ENCODE peak calls at places on chromosomes 13 and 19, in six cellular contexts. C is GM12891, L is H54, D is IMR-90, R is A549, Y is esophagus squamous epithelium. O is an unnamed sample.

GRCh38 chr19:46753420-46754155 is 7.3 kb upstream of the STRN4 start:
- DNase-seq in Y (no peak), R (peak; percentile 64), C (peak; percentile 73), L (no peak), D (no peak), O (no peak)

GRCh38 chr19:14476663-14477401 is 1.7 kb upstream of the PTGER1 start:
- DNase-seq in Y (no peak), D (peak; percentile 88), C (no peak), R (peak; percentile 73), L (peak; percentile 99), O (no peak)

GRCh38 chr13:94292323-94292640 is 187.2 kb downstream of the DCT start:
- DNase-seq in R (no peak), C (no peak), L (no peak), D (no peak), Y (no peak), O (no peak)

GRCh38 chr13:72541674-72542073 is 185.8 kb downstream of the MZT1 start:
- DNase-seq in L (no peak), C (no peak), Y (no peak), R (no peak), D (no peak), O (no peak)

GRCh38 chr19:40721936-40722661 is 5.2 kb downstream of the ITPKC start:
- DNase-seq in L (no peak), R (no peak), C (no peak), D (peak; percentile 41), Y (no peak), O (no peak)

GRCh38 chr13:113122571-113123225 is at the start of gene F10:
- DNase-seq in C (no peak), Y (no peak), R (peak; percentile 17), L (peak; percentile 65), D (peak; percentile 75), O (peak; percentile 94)

GRCh38 chr13:73684286-73684685 is 449.9 kb downstream of the KLF12 start:
- DNase-seq in R (no peak), C (no peak), D (no peak), Y (no peak), L (no peak), O (no peak)

GRCh38 chr19:45973564-45974338 is at the start of gene NOVA2:
- DNase-seq in C (no peak), L (peak; percentile 89), Y (no peak), D (peak; percentile 36), R (peak; percentile 88), O (peak; percentile 90)

GRCh38 chr13:75255653-75256052 is 226.3 kb downstream of the TBC1D4 start:
- DNase-seq in C (no peak), R (no peak), Y (no peak), L (no peak), D (no peak), O (no peak)

GRCh38 chr19:51111606-51112005 is 3.4 kb upstream of the CTU1 start:
- DNase-seq in C (no peak), Y (no peak), R (peak; percentile 55), D (no peak), L (no peak), O (no peak)

GRCh38 chr13:26499209-26499601 is 58.3 kb upstream of the WASF3 start:
- DNase-seq in Y (no peak), R (no peak), L (no peak), D (no peak), C (no peak), O (peak; percentile 71)

GRCh38 chr13:39353988-39354387 is 249.0 kb downstream of the LHFPL6 start:
- DNase-seq in D (peak; percentile 65), R (no peak), C (no peak), Y (no peak), L (no peak), O (no peak)

GRCh38 chr19:5711713-5712161 is 8.2 kb downstream of the LONP1 start:
- DNase-seq in Y (no peak), D (no peak), L (no peak), C (no peak), R (no peak), O (no peak)

GRCh38 chr19:5707576-5708575 is 12.1 kb downstream of the LONP1 start:
- DNase-seq in C (peak; percentile 30), R (no peak), Y (no peak), L (no peak), D (no peak), O (no peak)

GRCh38 chr19:5714819-5715218 is 5.1 kb downstream of the LONP1 start:
- DNase-seq in C (no peak), Y (no peak), D (no peak), L (no peak), R (no peak), O (no peak)

GRCh38 chr19:5713228-5713627 is 6.7 kb downstream of the LONP1 start:
- DNase-seq in D (no peak), L (no peak), Y (no peak), R (no peak), C (no peak), O (no peak)

GRCh38 chr19:5711025-5711424 is 8.9 kb downstream of the LONP1 start:
- DNase-seq in Y (no peak), D (no peak), L (no peak), C (no peak), R (no peak), O (no peak)
- TF ChIP-seq POLR2A in Y (no peak), D (no peak), L (no peak), C (no peak), R (no peak), O (no peak)

GRCh38 chr19:38849147-38849745 is 540 bp downstream of the HNRNPL start:
- DNase-seq in D (peak; percentile 92), R (peak; percentile 99), Y (peak; percentile 80), L (peak; percentile 98), C (peak; percentile 94), O (peak; percentile 99)

GRCh38 chr19:38848299-38849146 is 1.3 kb downstream of the HNRNPL start:
- DNase-seq in L (no peak), Y (no peak), D (no peak), R (no peak), C (no peak), O (no peak)

GRCh38 chr19:38850976-38851621 is 1.3 kb upstream of the HNRNPL start:
- DNase-seq in R (no peak), C (no peak), L (no peak), D (no peak), Y (no peak), O (no peak)

GRCh38 chr19:38850231-38850975 is 617 bp upstream of the HNRNPL start:
- DNase-seq in C (peak; percentile 73), L (peak; percentile 100), R (peak; percentile 100), Y (peak; percentile 100), D (peak; percentile 100), O (peak; percentile 100)

DNA sequence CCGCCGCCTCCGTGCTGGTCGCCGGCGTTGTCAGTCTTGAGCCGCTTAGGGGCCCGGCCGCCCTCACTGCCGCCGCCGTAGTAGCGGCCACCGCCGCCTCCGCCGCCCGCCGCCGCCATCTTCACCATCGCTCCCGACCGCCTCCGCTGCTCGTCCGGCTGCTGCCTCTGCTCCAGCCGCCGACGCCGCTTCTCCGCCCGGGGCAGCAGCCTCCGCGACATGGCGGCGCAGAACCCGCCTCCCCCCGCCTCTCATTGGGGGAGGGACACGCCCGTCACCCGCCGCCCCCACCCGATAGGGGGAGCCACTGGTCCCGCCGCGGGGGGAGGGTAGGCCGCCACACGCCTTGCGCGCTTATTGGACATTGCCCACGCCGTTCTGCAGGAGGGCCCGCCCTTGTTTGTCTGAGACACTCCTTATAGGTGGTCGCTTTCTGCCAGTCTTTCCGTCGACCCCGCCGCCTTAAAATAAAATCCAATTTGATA is at the start of gene HNRNPL:
- DNase-seq in D (no peak), L (no peak), C (peak; percentile 84), R (no peak), Y (peak; percentile 100), O (no peak)
- TF ChIP-seq POLR2A in D (peak; percentile 96), L (peak; percentile 74), C (no peak), R (peak; percentile 90), Y (peak; percentile 81), O (no peak)

GRCh38 chr13:99902657-99903056 is 68.9 kb downstream of the ZIC5 start:
- DNase-seq in C (no peak), Y (no peak), L (no peak), D (no peak), R (no peak), O (no peak)
- TF ChIP-seq POLR2A in C (no peak), Y (no peak), L (no peak), D (no peak), R (no peak), O (no peak)

GRCh38 chr19:55675661-55676354 is 782 bp downstream of the EPN1 start:
- DNase-seq in R (no peak), L (no peak), D (no peak), C (no peak), Y (no peak), O (no peak)

GRCh38 chr19:55674459-55674840 is 576 bp upstream of the EPN1 start:
- DNase-seq in R (no peak), Y (no peak), L (no peak), D (no peak), C (no peak), O (no peak)

GRCh38 chr19:55673889-55674288 is 1.1 kb upstream of the EPN1 start:
- DNase-seq in C (no peak), D (no peak), R (no peak), Y (no peak), L (no peak), O (no peak)

GRCh38 chr19:55676384-55676783 is 1.4 kb downstream of the EPN1 start:
- DNase-seq in D (peak; percentile 13), Y (no peak), R (no peak), C (no peak), L (no peak), O (no peak)

GRCh38 chr19:55674841-55675660 is at the start of gene EPN1:
- DNase-seq in C (peak; percentile 99), Y (peak; percentile 79), R (peak; percentile 98), D (peak; percentile 96), L (peak; percentile 100), O (peak; percentile 95)
- TF ChIP-seq POLR2A in C (peak; percentile 80), Y (no peak), R (no peak), D (peak; percentile 38), L (peak; percentile 71), O (no peak)

GRCh38 chr13:32414580-32414979 is 13.3 kb downstream of the N4BP2L1 start:
- DNase-seq in Y (no peak), L (no peak), D (no peak), C (no peak), R (no peak), O (no peak)

GRCh38 chr13:32415019-32415418 is 12.9 kb downstream of the N4BP2L1 start:
- DNase-seq in Y (no peak), D (no peak), R (peak; percentile 29), C (no peak), L (no peak), O (no peak)

GRCh38 chr13:32423592-32423991 is 4.3 kb downstream of the N4BP2L1 start:
- DNase-seq in R (no peak), Y (no peak), D (no peak), C (no peak), L (no peak), O (no peak)

GRCh38 chr13:32417995-32418394 is 9.9 kb downstream of the N4BP2L1 start:
- DNase-seq in Y (no peak), R (no peak), C (no peak), D (no peak), L (no peak), O (no peak)

DNA sequence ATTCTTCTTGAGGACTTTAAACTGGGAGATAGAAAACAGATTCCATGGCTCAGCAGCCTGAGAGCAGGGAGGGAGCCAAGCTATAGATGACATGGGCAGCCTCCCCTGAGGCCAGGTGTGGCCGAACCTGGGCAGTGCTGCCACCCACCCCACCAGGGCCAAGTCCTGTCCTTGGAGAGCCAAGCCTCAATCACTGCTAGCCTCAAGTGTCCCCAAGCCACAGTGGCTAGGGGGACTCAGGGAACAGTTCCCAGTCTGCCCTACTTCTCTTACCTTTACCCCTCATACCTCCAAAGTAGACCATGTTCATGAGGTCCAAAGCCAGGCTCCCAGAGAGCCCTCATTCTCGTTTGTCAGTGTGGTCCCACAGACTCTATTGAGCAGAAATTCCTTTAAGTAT is 8.1 kb downstream of the N4BP2L1 start:
- DNase-seq in D (no peak), L (no peak), R (no peak), C (no peak), Y (no peak), O (no peak)
- TF ChIP-seq POLR2A in D (no peak), L (no peak), R (no peak), C (no peak), Y (no peak), O (no peak)

O was measured in lower leg skin.